ENCODE peak calls at places on chromosomes 2 and 18, in nine cellular contexts. One of them, this sample, is unnamed. For H3K4me1, the result is how much of the 10 kb centered on the place peaks cover.

GRCh38 chr2:240966457-240966905 is 31.9 kb upstream of the SNED1 start:
- DNase-seq in ovary: peak
- DNase-seq in heart left ventricle: no peak
- DNase-seq in upper lobe of left lung: no peak
- DNase-seq in upper lobe of right lung: peak
- DNase-seq in heart right ventricle: no peak
- DNase-seq in body of pancreas: no peak
- DNase-seq in neural progenitor cell: no peak
- DNase-seq in GM23338: no peak
- DNase-seq in this sample: peak

GRCh38 chr2:99422599-99422998 is 67.2 kb downstream of the REV1 start:
- DNase-seq in ovary: no peak
- DNase-seq in heart left ventricle: no peak
- DNase-seq in upper lobe of left lung: no peak
- DNase-seq in upper lobe of right lung: no peak
- DNase-seq in heart right ventricle: no peak
- DNase-seq in body of pancreas: no peak
- DNase-seq in neural progenitor cell: no peak
- DNase-seq in GM23338: no peak
- DNase-seq in this sample: no peak

GRCh38 chr2:31237348-31238017 is 3.5 kb downstream of the EHD3 start:
- DNase-seq in ovary: no peak
- DNase-seq in heart left ventricle: peak
- DNase-seq in upper lobe of left lung: peak
- DNase-seq in upper lobe of right lung: no peak
- DNase-seq in heart right ventricle: no peak
- DNase-seq in body of pancreas: no peak
- DNase-seq in neural progenitor cell: no peak
- DNase-seq in GM23338: no peak
- DNase-seq in this sample: no peak

GRCh38 chr2:233469261-233470006 is 97.1 kb downstream of the USP40 start:
- DNase-seq in ovary: peak
- DNase-seq in heart left ventricle: peak
- DNase-seq in upper lobe of left lung: no peak
- DNase-seq in upper lobe of right lung: peak
- DNase-seq in heart right ventricle: peak
- DNase-seq in body of pancreas: peak
- DNase-seq in neural progenitor cell: no peak
- DNase-seq in GM23338: no peak
- DNase-seq in this sample: peak

GRCh38 chr2:130337735-130338325 is 4.9 kb upstream of the IMP4 start:
- DNase-seq in ovary: no peak
- DNase-seq in heart left ventricle: no peak
- DNase-seq in upper lobe of left lung: no peak
- DNase-seq in upper lobe of right lung: no peak
- DNase-seq in heart right ventricle: no peak
- DNase-seq in body of pancreas: no peak
- DNase-seq in neural progenitor cell: no peak
- DNase-seq in GM23338: no peak
- DNase-seq in this sample: no peak

GRCh38 chr2:114039681-114040080 is 149.8 kb downstream of the ACTR3 start:
- DNase-seq in ovary: no peak
- DNase-seq in heart left ventricle: no peak
- DNase-seq in upper lobe of left lung: no peak
- DNase-seq in upper lobe of right lung: no peak
- DNase-seq in heart right ventricle: no peak
- DNase-seq in body of pancreas: no peak
- DNase-seq in neural progenitor cell: no peak
- DNase-seq in GM23338: no peak
- DNase-seq in this sample: no peak

GRCh38 chr2:938181-939005 is 12.3 kb upstream of the SNTG2 start:
- DNase-seq in ovary: no peak
- DNase-seq in heart left ventricle: no peak
- DNase-seq in upper lobe of left lung: no peak
- DNase-seq in upper lobe of right lung: peak
- DNase-seq in heart right ventricle: no peak
- DNase-seq in body of pancreas: no peak
- DNase-seq in neural progenitor cell: no peak
- DNase-seq in GM23338: no peak
- DNase-seq in this sample: no peak

GRCh38 chr2:72236445-72237067 is 88.9 kb upstream of the CYP26B1 start:
- DNase-seq in ovary: no peak
- DNase-seq in heart left ventricle: no peak
- DNase-seq in upper lobe of left lung: no peak
- DNase-seq in upper lobe of right lung: no peak
- DNase-seq in heart right ventricle: no peak
- DNase-seq in body of pancreas: no peak
- DNase-seq in neural progenitor cell: no peak
- DNase-seq in GM23338: no peak
- DNase-seq in this sample: no peak

GRCh38 chr18:47246027-47246971 is 5.2 kb downstream of the SKOR2 start:
- DNase-seq in ovary: no peak
- DNase-seq in heart left ventricle: no peak
- DNase-seq in upper lobe of left lung: no peak
- DNase-seq in upper lobe of right lung: no peak
- DNase-seq in heart right ventricle: no peak
- DNase-seq in body of pancreas: no peak
- DNase-seq in neural progenitor cell: peak
- DNase-seq in GM23338: peak
- DNase-seq in this sample: no peak

GRCh38 chr2:144583741-144584453 is 64.0 kb upstream of the ZEB2 start:
- DNase-seq in ovary: no peak
- DNase-seq in heart left ventricle: no peak
- DNase-seq in upper lobe of left lung: no peak
- DNase-seq in upper lobe of right lung: no peak
- DNase-seq in heart right ventricle: no peak
- DNase-seq in body of pancreas: no peak
- DNase-seq in neural progenitor cell: no peak
- DNase-seq in GM23338: no peak
- DNase-seq in this sample: no peak

GRCh38 chr2:30665761-30666306 is 141.4 kb downstream of the CAPN13 start:
- DNase-seq in ovary: no peak
- DNase-seq in heart left ventricle: no peak
- DNase-seq in upper lobe of left lung: no peak
- DNase-seq in upper lobe of right lung: no peak
- DNase-seq in heart right ventricle: no peak
- DNase-seq in body of pancreas: no peak
- DNase-seq in neural progenitor cell: no peak
- DNase-seq in GM23338: no peak
- DNase-seq in this sample: no peak

GRCh38 chr18:48614005-48614404 is 75.2 kb downstream of the CTIF start:
- DNase-seq in ovary: no peak
- DNase-seq in heart left ventricle: no peak
- DNase-seq in upper lobe of left lung: no peak
- DNase-seq in upper lobe of right lung: no peak
- DNase-seq in heart right ventricle: no peak
- DNase-seq in body of pancreas: no peak
- DNase-seq in neural progenitor cell: no peak
- DNase-seq in GM23338: no peak
- DNase-seq in this sample: no peak

GRCh38 chr2:179571721-179572120 is 289.7 kb downstream of the ZNF385B start:
- DNase-seq in ovary: no peak
- DNase-seq in heart left ventricle: no peak
- DNase-seq in upper lobe of left lung: no peak
- DNase-seq in upper lobe of right lung: no peak
- DNase-seq in heart right ventricle: no peak
- DNase-seq in body of pancreas: no peak
- DNase-seq in neural progenitor cell: no peak
- DNase-seq in GM23338: no peak
- DNase-seq in this sample: no peak

GRCh38 chr2:228938629-228939028 is 332.5 kb downstream of the PID1 start:
- DNase-seq in ovary: no peak
- DNase-seq in heart left ventricle: no peak
- DNase-seq in upper lobe of left lung: no peak
- DNase-seq in upper lobe of right lung: no peak
- DNase-seq in heart right ventricle: no peak
- DNase-seq in body of pancreas: no peak
- DNase-seq in neural progenitor cell: no peak
- DNase-seq in GM23338: no peak
- DNase-seq in this sample: no peak

GRCh38 chr2:127573298-127573697 is 37.8 kb downstream of the MYO7B start:
- DNase-seq in ovary: peak
- DNase-seq in heart left ventricle: no peak
- DNase-seq in upper lobe of left lung: peak
- DNase-seq in upper lobe of right lung: peak
- DNase-seq in heart right ventricle: no peak
- DNase-seq in body of pancreas: no peak
- DNase-seq in neural progenitor cell: no peak
- DNase-seq in GM23338: no peak
- DNase-seq in this sample: peak

GRCh38 chr2:113198790-113199612 is 25.2 kb downstream of the PSD4 start:
- DNase-seq in ovary: peak
- DNase-seq in heart left ventricle: peak
- DNase-seq in upper lobe of left lung: peak
- DNase-seq in upper lobe of right lung: peak
- DNase-seq in heart right ventricle: peak
- DNase-seq in body of pancreas: peak
- DNase-seq in neural progenitor cell: peak
- DNase-seq in GM23338: peak
- DNase-seq in this sample: peak

GRCh38 chr18:57749604-57749970 is 53.5 kb downstream of the ATP8B1 start:
- DNase-seq in ovary: no peak
- DNase-seq in heart left ventricle: no peak
- DNase-seq in upper lobe of left lung: no peak
- DNase-seq in upper lobe of right lung: no peak
- DNase-seq in heart right ventricle: no peak
- DNase-seq in body of pancreas: no peak
- DNase-seq in neural progenitor cell: no peak
- DNase-seq in GM23338: no peak
- DNase-seq in this sample: no peak
- H3K4me1 ChIP-seq in ovary: under half
- H3K4me1 ChIP-seq in heart left ventricle: under half
- H3K4me1 ChIP-seq in upper lobe of left lung: under half
- H3K4me1 ChIP-seq in upper lobe of right lung: under half
- H3K4me1 ChIP-seq in heart right ventricle: half or more
- H3K4me1 ChIP-seq in body of pancreas: half or more
- H3K4me1 ChIP-seq in neural progenitor cell: under half
- H3K4me1 ChIP-seq in GM23338: under half
- H3K4me1 ChIP-seq in this sample: half or more

GRCh38 chr2:189592353-189592984 is 11.9 kb upstream of the SLC40A1 start:
- DNase-seq in ovary: no peak
- DNase-seq in heart left ventricle: no peak
- DNase-seq in upper lobe of left lung: no peak
- DNase-seq in upper lobe of right lung: no peak
- DNase-seq in heart right ventricle: no peak
- DNase-seq in body of pancreas: no peak
- DNase-seq in neural progenitor cell: no peak
- DNase-seq in GM23338: no peak
- DNase-seq in this sample: no peak
- TF ChIP-seq CTCF in ovary: no peak
- TF ChIP-seq CTCF in heart left ventricle: no peak
- TF ChIP-seq CTCF in upper lobe of left lung: no peak
- TF ChIP-seq CTCF in upper lobe of right lung: no peak
- TF ChIP-seq CTCF in heart right ventricle: no peak
- TF ChIP-seq CTCF in body of pancreas: no peak
- TF ChIP-seq CTCF in neural progenitor cell: no peak
- TF ChIP-seq CTCF in GM23338: no peak
- TF ChIP-seq CTCF in this sample: no peak

GRCh38 chr2:8984152-8984551 is 19.3 kb downstream of the MBOAT2 start:
- DNase-seq in ovary: no peak
- DNase-seq in heart left ventricle: no peak
- DNase-seq in upper lobe of left lung: no peak
- DNase-seq in upper lobe of right lung: no peak
- DNase-seq in heart right ventricle: no peak
- DNase-seq in body of pancreas: no peak
- DNase-seq in neural progenitor cell: no peak
- DNase-seq in GM23338: no peak
- DNase-seq in this sample: no peak

GRCh38 chr2:8984855-8985254 is 18.6 kb downstream of the MBOAT2 start:
- DNase-seq in ovary: no peak
- DNase-seq in heart left ventricle: no peak
- DNase-seq in upper lobe of left lung: no peak
- DNase-seq in upper lobe of right lung: no peak
- DNase-seq in heart right ventricle: no peak
- DNase-seq in body of pancreas: no peak
- DNase-seq in neural progenitor cell: peak
- DNase-seq in GM23338: no peak
- DNase-seq in this sample: no peak

GRCh38 chr2:8986327-8986976 is 17.0 kb downstream of the MBOAT2 start:
- DNase-seq in ovary: no peak
- DNase-seq in heart left ventricle: no peak
- DNase-seq in upper lobe of left lung: no peak
- DNase-seq in upper lobe of right lung: no peak
- DNase-seq in heart right ventricle: no peak
- DNase-seq in body of pancreas: no peak
- DNase-seq in neural progenitor cell: peak
- DNase-seq in GM23338: peak
- DNase-seq in this sample: no peak

GRCh38 chr2:8987413-8987812 is 16.1 kb downstream of the MBOAT2 start:
- DNase-seq in ovary: no peak
- DNase-seq in heart left ventricle: no peak
- DNase-seq in upper lobe of left lung: no peak
- DNase-seq in upper lobe of right lung: no peak
- DNase-seq in heart right ventricle: no peak
- DNase-seq in body of pancreas: no peak
- DNase-seq in neural progenitor cell: no peak
- DNase-seq in GM23338: no peak
- DNase-seq in this sample: no peak

DNA sequence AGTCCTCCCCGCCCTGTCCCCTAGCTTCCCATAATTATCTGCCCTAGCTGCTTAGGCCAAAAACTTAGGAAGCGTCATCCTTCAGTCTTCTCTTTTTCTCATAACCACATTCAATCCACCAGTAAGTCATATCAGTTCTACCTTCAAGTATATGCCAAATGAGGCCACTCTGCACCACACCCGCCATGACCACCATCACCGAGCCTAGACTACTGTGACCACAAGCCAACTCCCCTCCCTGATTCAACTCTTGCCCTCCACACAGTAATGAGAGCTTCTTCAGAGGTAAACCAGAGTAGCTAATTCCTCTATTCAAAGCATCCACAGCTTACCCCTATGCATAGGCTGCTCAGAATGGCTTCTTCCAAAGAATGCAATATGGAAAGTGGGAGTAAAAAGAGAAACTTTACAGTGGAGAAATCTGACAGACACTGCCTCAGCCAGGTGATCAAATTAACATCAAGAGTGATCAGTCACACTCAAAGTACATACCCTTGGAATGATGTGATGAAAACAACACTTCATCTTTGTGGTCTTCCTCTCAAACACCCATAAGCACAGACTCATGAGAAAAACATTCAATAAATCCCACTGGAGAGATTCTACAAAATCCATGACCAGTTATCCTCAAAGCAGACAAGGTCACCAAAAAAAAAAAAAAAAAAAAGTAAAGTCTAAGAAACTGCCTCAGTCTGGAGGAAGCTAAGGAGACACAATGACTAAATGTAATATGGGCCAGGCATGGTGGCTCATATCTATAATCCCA is 17.7 kb downstream of the MBOAT2 start:
- DNase-seq in ovary: no peak
- DNase-seq in heart left ventricle: no peak
- DNase-seq in upper lobe of left lung: no peak
- DNase-seq in upper lobe of right lung: no peak
- DNase-seq in heart right ventricle: no peak
- DNase-seq in body of pancreas: no peak
- DNase-seq in neural progenitor cell: no peak
- DNase-seq in GM23338: no peak
- DNase-seq in this sample: no peak
- H3K4me3 ChIP-seq in ovary: no peak
- H3K4me3 ChIP-seq in heart left ventricle: no peak
- H3K4me3 ChIP-seq in upper lobe of left lung: no peak
- H3K4me3 ChIP-seq in upper lobe of right lung: no peak
- H3K4me3 ChIP-seq in heart right ventricle: no peak
- H3K4me3 ChIP-seq in body of pancreas: no peak
- H3K4me3 ChIP-seq in neural progenitor cell: no peak
- H3K4me3 ChIP-seq in GM23338: no peak
- H3K4me3 ChIP-seq in this sample: no peak

GRCh38 chr2:134668821-134669220 is 50.0 kb downstream of the TMEM163 start:
- DNase-seq in ovary: no peak
- DNase-seq in heart left ventricle: no peak
- DNase-seq in upper lobe of left lung: peak
- DNase-seq in upper lobe of right lung: peak
- DNase-seq in heart right ventricle: no peak
- DNase-seq in body of pancreas: no peak
- DNase-seq in neural progenitor cell: no peak
- DNase-seq in GM23338: no peak
- DNase-seq in this sample: peak
- H3K4me1 ChIP-seq in ovary: under half
- H3K4me1 ChIP-seq in heart left ventricle: under half
- H3K4me1 ChIP-seq in upper lobe of left lung: under half
- H3K4me1 ChIP-seq in upper lobe of right lung: under half
- H3K4me1 ChIP-seq in heart right ventricle: under half
- H3K4me1 ChIP-seq in body of pancreas: half or more
- H3K4me1 ChIP-seq in neural progenitor cell: under half
- H3K4me1 ChIP-seq in GM23338: under half
- H3K4me1 ChIP-seq in this sample: under half